ENCODE peak calls at places on chromosomes 1 and 21, in nine cellular contexts. V is naive thymus-derived CD8-positive, alpha-beta T cell; Q is activated T-cell treated with anti-CD3 and anti-CD28 coated beads, Interleukin-2, amount 50 U/mL, for 1 hour; L is effector memory CD8-positive, alpha-beta T cell; R is effector CD4-positive, alpha-beta T cell; N is Karpas-422; C is NCI-H774; K is thyroid gland; F is NB4. A is an unnamed sample.

GRCh38 chr1:9684806-9685205 is 33.3 kb downstream of the PIK3CD start:
- DNase-seq in L (no peak), C (no peak), R (no peak), V (no peak), Q (no peak), F (peak), K (no peak), N (no peak), A (no peak)

GRCh38 chr1:37056201-37056764 is 22.0 kb upstream of the GRIK3 start:
- DNase-seq in Q (no peak), V (no peak), K (no peak), F (no peak), R (no peak), N (no peak), C (peak), L (no peak), A (peak)

GRCh38 chr1:90922996-90923395 is 98.8 kb downstream of the ZNF644 start:
- DNase-seq in N (no peak), V (no peak), K (no peak), R (no peak), L (no peak), Q (no peak), F (no peak), C (no peak), A (no peak)

GRCh38 chr1:47188901-47189785 is 693 bp downstream of the PDZK1IP1 start:
- DNase-seq in V (no peak), F (no peak), R (no peak), K (no peak), N (no peak), L (no peak), Q (no peak), C (no peak), A (no peak)

GRCh38 chr1:175130649-175131045 is 61.9 kb downstream of the KIAA0040 start:
- DNase-seq in N (peak), R (no peak), F (no peak), K (no peak), Q (no peak), L (no peak), V (no peak), C (no peak), A (no peak)

GRCh38 chr1:226762988-226763740 is 24.1 kb upstream of the ITPKB start:
- DNase-seq in C (no peak), R (no peak), N (no peak), K (no peak), F (no peak), L (no peak), V (no peak), Q (no peak), A (no peak)

GRCh38 chr1:116374340-116375164 is 1.5 kb downstream of the ATP1A1 start:
- DNase-seq in N (peak), Q (peak), L (peak), C (no peak), F (peak), K (peak), V (peak), R (peak), A (no peak)

GRCh38 chr1:54695764-54696163 is 19.9 kb upstream of the TTC4 start:
- DNase-seq in K (no peak), Q (no peak), F (no peak), C (no peak), V (no peak), L (no peak), R (no peak), N (no peak), A (no peak)

GRCh38 chr1:86530211-86530610 is 16.7 kb upstream of the CLCA4 start:
- DNase-seq in Q (no peak), N (no peak), K (no peak), C (no peak), F (no peak), R (no peak), L (no peak), V (no peak), A (no peak)

GRCh38 chr1:228018961-228019721 is 12.3 kb downstream of the WNT3A start:
- DNase-seq in K (no peak), N (no peak), Q (peak), V (no peak), F (no peak), C (no peak), R (no peak), L (no peak), A (no peak)

GRCh38 chr1:60279798-60280197 is 206.2 kb upstream of the C1orf87 start:
- DNase-seq in N (no peak), Q (no peak), F (no peak), L (no peak), K (no peak), C (no peak), R (no peak), V (no peak), A (no peak)

GRCh38 chr1:230825804-230826160 is 42.5 kb downstream of the C1orf198 start:
- DNase-seq in F (no peak), V (no peak), Q (no peak), C (no peak), K (no peak), R (no peak), L (no peak), N (no peak), A (no peak)

GRCh38 chr1:167294528-167294927 is 73.8 kb downstream of the POU2F1 start:
- DNase-seq in K (no peak), F (peak), L (no peak), V (no peak), C (no peak), R (no peak), N (peak), Q (no peak), A (no peak)

GRCh38 chr21:44805226-44805625 is 3.6 kb upstream of the UBE2G2 start:
- DNase-seq in C (no peak), N (no peak), L (no peak), Q (no peak), R (no peak), K (no peak), F (no peak), V (no peak), A (no peak)

GRCh38 chr1:192724670-192725069 is 84.2 kb upstream of the RGS2 start:
- DNase-seq in F (no peak), K (no peak), N (no peak), R (no peak), V (no peak), L (no peak), Q (no peak), C (no peak), A (no peak)

GRCh38 chr1:81296584-81296983 is 504.1 kb upstream of the ADGRL2 start:
- DNase-seq in Q (no peak), C (no peak), R (no peak), F (no peak), L (no peak), K (no peak), N (no peak), V (no peak), A (no peak)

GRCh38 chr1:54711536-54711935 is 4.1 kb upstream of the TTC4 start:
- DNase-seq in N (no peak), V (no peak), K (no peak), L (no peak), F (no peak), C (no peak), R (no peak), Q (no peak), A (no peak)

GRCh38 chr1:60621524-60621923 is 460.8 kb upstream of the NFIA start:
- DNase-seq in L (no peak), Q (no peak), C (peak), K (no peak), F (no peak), V (no peak), N (no peak), R (no peak), A (peak)

GRCh38 chr21:42132183-42132582 is 61.1 kb downstream of the UMODL1 start:
- DNase-seq in L (no peak), N (no peak), C (no peak), F (no peak), K (no peak), Q (no peak), R (no peak), V (no peak), A (no peak)

GRCh38 chr1:174448531-174448883 is 743 bp downstream of the GPR52 start:
- DNase-seq in K (no peak), L (no peak), N (no peak), R (no peak), V (no peak), C (no peak), F (no peak), Q (no peak), A (no peak)

GRCh38 chr1:223732993-223733798 is 20.9 kb downstream of the CAPN2 start:
- DNase-seq in K (peak), Q (no peak), N (no peak), L (no peak), F (no peak), R (no peak), V (no peak), C (no peak), A (peak)

GRCh38 chr1:187877220-187877619 is 1048.5 kb downstream of the PLA2G4A start:
- DNase-seq in R (no peak), Q (no peak), L (no peak), K (no peak), V (no peak), C (peak), F (no peak), N (no peak), A (peak)

GRCh38 chr1:214862421-214862820 is 220.1 kb upstream of the KCNK2 start:
- DNase-seq in C (no peak), F (no peak), L (no peak), K (no peak), Q (no peak), V (no peak), R (no peak), N (no peak), A (no peak)

GRCh38 chr1:243742814-243743213 is 107.2 kb downstream of the AKT3 start:
- DNase-seq in N (no peak), V (no peak), F (no peak), R (no peak), Q (no peak), K (no peak), L (no peak), C (no peak), A (no peak)

GRCh38 chr1:33222381-33222780 is 33.9 kb upstream of the ZNF362 start:
- DNase-seq in K (no peak), R (no peak), C (no peak), V (no peak), N (no peak), L (no peak), Q (no peak), F (no peak), A (no peak)

GRCh38 chr21:38295997-38296764 is 39.4 kb downstream of the KCNJ15 start:
- DNase-seq in L (no peak), C (no peak), V (no peak), K (peak), R (no peak), N (no peak), Q (no peak), F (no peak), A (no peak)

GRCh38 chr1:229998980-229999379 is 68.1 kb upstream of the GALNT2 start:
- DNase-seq in C (no peak), K (no peak), R (no peak), F (no peak), V (no peak), N (no peak), Q (no peak), L (no peak), A (no peak)

GRCh38 chr1:202237052-202237451 is 43.5 kb downstream of the LGR6 start:
- DNase-seq in C (no peak), L (no peak), R (no peak), F (peak), K (peak), Q (no peak), V (peak), N (peak), A (peak)

GRCh38 chr21:17523007-17523451 is 10.2 kb downstream of the CXADR start:
- DNase-seq in F (no peak), L (no peak), Q (no peak), C (no peak), K (no peak), N (no peak), R (no peak), V (no peak), A (no peak)

GRCh38 chr1:54645806-54646676 is 4.5 kb downstream of the MROH7 start:
- DNase-seq in V (no peak), R (no peak), K (no peak), N (no peak), L (no peak), Q (no peak), F (no peak), C (no peak), A (no peak)

GRCh38 chr1:206925116-206925736 is 3.5 kb upstream of the FCMR start:
- DNase-seq in N (peak), C (no peak), K (no peak), F (peak), R (peak), Q (peak), L (peak), V (peak), A (no peak)

GRCh38 chr21:20720623-20721022 is 277.6 kb upstream of the NCAM2 start:
- DNase-seq in K (no peak), N (no peak), R (no peak), V (no peak), Q (no peak), L (no peak), C (no peak), F (no peak), A (no peak)